ENCODE peak calls at places on chromosomes 7 and 10, in ten cellular contexts. S is transverse colon, H is HepG2, Y is suprapubic skin, X is GM12892, T is HCT116, W is spleen, Q is stomach, V is GM23338, Z is GM12891. J is an unnamed sample.

GRCh38 chr10:127678091-127678490 is 58.9 kb upstream of the FOXI2 start:
- DNase-seq in Q (no peak), V (no peak), X (no peak), Y (no peak), S (no peak), Z (no peak), T (no peak), H (no peak), W (no peak), J (no peak)

GRCh38 chr7:131197920-131198610 is 129.6 kb upstream of the MKLN1 start:
- DNase-seq in W (no peak), V (no peak), T (no peak), Q (no peak), Y (no peak), H (no peak), X (no peak), Z (no peak), S (no peak), J (no peak)

GRCh38 chr7:34837826-34838225 is 179.8 kb downstream of the NPSR1 start:
- DNase-seq in V (no peak), T (no peak), Q (no peak), S (no peak), X (no peak), Z (no peak), Y (no peak), W (no peak), H (no peak), J (no peak)

GRCh38 chr7:73908123-73908611 is 47.2 kb downstream of the TMEM270 start:
- DNase-seq in X (no peak), Y (peak; percentile 46), Q (peak; percentile 14), V (no peak), S (no peak), H (no peak), Z (no peak), W (peak; percentile 61), T (no peak), J (no peak)

GRCh38 chr10:30186371-30186875 is 127.0 kb upstream of the JCAD start:
- DNase-seq in V (peak; percentile 11), Y (no peak), H (peak; percentile 64), Z (no peak), Q (peak; percentile 28), T (no peak), X (no peak), S (peak; percentile 12), W (no peak), J (no peak)

GRCh38 chr10:87692956-87693484 is 33.3 kb downstream of the PAPSS2 start:
- DNase-seq in S (no peak), Y (no peak), H (no peak), W (no peak), X (no peak), T (no peak), Q (no peak), V (no peak), Z (no peak), J (no peak)

GRCh38 chr7:149027055-149027454 is 1.2 kb downstream of the PDIA4 start:
- DNase-seq in V (no peak), Z (no peak), T (no peak), W (no peak), X (no peak), Y (no peak), S (no peak), H (no peak), Q (no peak), J (no peak)

GRCh38 chr7:136655414-136655813 is 213.0 kb upstream of the CHRM2 start:
- DNase-seq in H (no peak), S (no peak), T (no peak), Y (no peak), V (no peak), W (no peak), Q (no peak), X (no peak), Z (no peak), J (no peak)

GRCh38 chr7:83643012-83643411 is 5.9 kb downstream of the SEMA3E start:
- DNase-seq in Z (no peak), V (no peak), Y (no peak), Q (no peak), X (no peak), T (no peak), S (no peak), H (no peak), W (no peak), J (no peak)

GRCh38 chr7:157272351-157273207 is 64.2 kb upstream of the DNAJB6 start:
- DNase-seq in V (no peak), Y (peak; percentile 53), S (no peak), W (peak; percentile 73), T (no peak), X (no peak), Z (no peak), Q (no peak), H (no peak), J (no peak)

GRCh38 chr7:157273208-157274202 is 63.3 kb upstream of the DNAJB6 start:
- DNase-seq in H (peak; percentile 58), Q (peak; percentile 73), S (peak; percentile 69), X (peak; percentile 88), T (peak; percentile 21), V (peak; percentile 81), Z (peak; percentile 94), Y (no peak), W (peak; percentile 91), J (no peak)

GRCh38 chr7:157271315-157271990 is 65.4 kb upstream of the DNAJB6 start:
- DNase-seq in Z (no peak), V (no peak), W (no peak), H (no peak), S (no peak), Q (no peak), T (no peak), Y (peak; percentile 62), X (no peak), J (no peak)

GRCh38 chr7:157270060-157270444 is 66.8 kb upstream of the DNAJB6 start:
- DNase-seq in T (no peak), X (no peak), V (no peak), Q (no peak), H (no peak), Z (no peak), Y (peak; percentile 31), W (no peak), S (no peak), J (no peak)

DNA sequence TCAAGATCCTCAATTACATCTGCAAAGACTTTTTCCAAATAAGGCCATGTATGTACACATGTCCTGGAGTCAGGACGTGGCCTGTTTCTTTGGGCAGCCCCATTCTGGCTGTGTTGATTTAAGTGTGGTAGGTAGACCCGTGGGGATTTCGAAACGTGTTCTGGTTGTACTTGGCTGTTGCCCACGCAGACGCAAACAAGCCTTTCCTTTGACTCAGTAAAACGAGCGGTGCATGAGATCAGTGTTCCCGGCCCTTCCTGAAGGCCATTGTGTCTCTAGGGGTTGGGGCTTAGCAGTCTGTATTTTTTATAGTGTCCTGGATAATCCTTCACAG is 64.8 kb upstream of the DNAJB6 start:
- DNase-seq in Q (peak; percentile 76), S (peak; percentile 54), W (peak; percentile 30), Z (no peak), X (no peak), T (no peak), V (no peak), Y (peak; percentile 74), H (peak; percentile 86), J (peak; percentile 74)
- TF ChIP-seq POLR2AphosphoS5 in Q (no peak), S (peak; percentile 22), W (no peak), Z (no peak), X (no peak), T (no peak), V (no peak), Y (no peak), H (no peak), J (peak; percentile 32)

DNA sequence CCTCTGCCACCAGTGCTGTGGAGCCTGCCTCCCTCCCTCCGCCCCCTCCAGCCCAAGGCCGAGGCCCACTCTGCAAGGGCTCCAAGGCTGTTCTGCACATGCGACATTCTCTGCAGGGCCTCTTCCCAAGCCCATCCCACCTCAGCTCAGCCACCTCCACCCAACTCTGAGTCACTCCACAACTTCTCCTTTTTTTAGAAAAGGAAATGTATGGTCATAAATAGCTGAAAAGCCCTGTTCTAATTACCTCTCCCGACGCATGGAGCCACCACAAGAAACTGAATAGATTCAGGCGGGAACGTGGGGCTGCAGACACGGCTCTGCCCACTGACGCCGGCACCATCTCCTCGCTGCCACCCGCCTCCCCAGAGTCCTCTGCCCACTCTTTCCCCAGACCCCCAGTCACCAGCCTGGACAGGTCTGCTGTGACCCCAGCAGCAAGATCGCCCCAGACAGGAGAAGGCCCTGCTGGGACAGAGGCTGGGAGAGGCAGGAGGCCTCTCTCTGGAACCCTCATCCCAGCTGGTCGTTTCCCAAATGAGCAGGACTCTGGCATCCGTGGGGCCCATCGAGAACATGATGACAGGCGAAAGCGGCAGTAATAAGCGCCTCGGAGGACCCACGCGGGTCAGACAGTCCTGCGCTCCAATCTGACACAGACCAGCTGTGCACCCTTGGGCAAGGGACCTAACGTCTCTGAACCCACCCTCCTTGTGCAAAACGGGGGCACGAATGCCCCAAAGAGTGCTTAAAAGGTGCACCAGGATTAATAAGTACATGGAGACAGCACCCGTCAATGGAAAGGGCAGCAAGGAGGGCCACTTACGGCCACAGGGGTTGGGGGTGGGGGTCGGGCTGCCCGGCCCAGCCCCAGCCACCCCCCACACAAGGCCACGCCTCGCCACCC is 213.7 kb downstream of the MAD1L1 start:
- DNase-seq in Y (peak; percentile 80), W (peak; percentile 83), Z (no peak), H (no peak), T (no peak), V (no peak), S (peak; percentile 20), Q (no peak), X (no peak), J (no peak)
- TF ChIP-seq POLR2AphosphoS5 in Y (no peak), W (no peak), Z (no peak), H (no peak), T (no peak), V (no peak), S (no peak), Q (no peak), X (no peak), J (no peak)

DNA sequence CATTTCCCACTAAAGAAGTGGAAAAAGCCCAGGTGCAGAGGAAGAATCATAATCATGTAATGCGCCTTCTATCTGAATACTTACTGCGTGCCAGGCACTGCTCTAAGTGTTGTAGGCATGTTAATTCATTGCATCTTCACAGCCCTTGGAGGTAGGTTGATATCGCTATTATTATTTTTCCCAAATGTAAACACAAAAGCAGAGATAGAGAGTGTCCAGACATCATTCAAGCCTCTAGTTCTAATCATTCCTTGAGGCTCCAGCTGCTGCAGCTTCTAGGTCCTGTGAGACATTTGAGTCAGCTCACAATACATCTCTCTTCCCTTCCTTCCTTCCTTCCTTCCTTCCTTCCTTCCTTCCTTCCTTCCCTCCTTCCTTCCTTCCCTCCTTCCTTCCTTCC is 25.0 kb downstream of the GALNTL5 start:
- DNase-seq in Z (no peak), T (no peak), W (no peak), Q (no peak), Y (no peak), H (no peak), V (no peak), X (no peak), S (no peak), J (no peak)
- TF ChIP-seq POLR2AphosphoS5 in Z (no peak), T (no peak), W (no peak), Q (no peak), Y (no peak), H (no peak), V (no peak), X (no peak), S (no peak), J (no peak)

DNA sequence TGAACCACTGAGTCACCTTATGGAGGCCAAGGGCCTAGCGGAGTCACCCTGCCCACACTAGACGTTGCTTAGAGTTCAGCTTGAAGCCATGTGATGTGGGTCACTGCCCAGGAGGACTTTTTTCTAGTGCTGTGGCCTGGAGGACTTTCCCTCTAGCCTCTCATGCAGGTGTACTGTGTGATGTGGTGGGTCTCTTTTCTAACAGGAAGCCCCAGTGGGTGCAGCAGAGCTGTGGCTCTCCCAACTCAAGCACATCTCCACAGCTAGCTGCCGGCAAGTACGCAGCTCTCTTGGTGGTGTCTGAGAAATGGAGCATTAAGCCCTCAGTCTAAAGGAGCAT is 13.6 kb downstream of the POR start:
- DNase-seq in W (no peak), V (no peak), Z (no peak), Y (no peak), T (no peak), H (no peak), S (no peak), X (no peak), Q (no peak), J (no peak)
- TF ChIP-seq POLR2AphosphoS5 in W (no peak), V (no peak), Z (peak; percentile 31), Y (no peak), T (no peak), H (no peak), S (no peak), X (no peak), Q (no peak), J (no peak)